ENCODE peak calls at places on chromosomes 13 and 19, in six cellular contexts. X, V, B, D, F and N are unnamed samples.

GRCh38 chr13:34833562-34834182 is 108.4 kb upstream of the NBEA start:
- DNase-seq in X (no peak), F (no peak), D (no peak), B (no peak), V (no peak), N (no peak)

GRCh38 chr19:28169168-28169862 is 1043.6 kb downstream of the UQCRFS1 start:
- DNase-seq in F (no peak), B (no peak), V (no peak), D (peak; percentile 11), X (no peak), N (no peak)

GRCh38 chr13:74770361-74770760 is 636.2 kb upstream of the KLF12 start:
- DNase-seq in X (no peak), V (no peak), F (peak; percentile 73), B (no peak), D (no peak), N (no peak)

GRCh38 chr13:29791997-29792775 is 58.2 kb downstream of the UBL3 start:
- DNase-seq in X (no peak), D (no peak), V (no peak), B (no peak), F (no peak), N (no peak)

GRCh38 chr13:73722120-73722519 is 412.1 kb downstream of the KLF12 start:
- DNase-seq in X (peak; percentile 14), B (peak; percentile 28), D (no peak), F (no peak), V (no peak), N (no peak)

GRCh38 chr19:10431254-10431942 is 11.1 kb downstream of the PDE4A start:
- DNase-seq in B (no peak), X (no peak), D (no peak), F (no peak), V (no peak), N (peak; percentile 66)

GRCh38 chr13:21670006-21670882 is 629 bp upstream of the FGF9 start:
- DNase-seq in X (peak; percentile 73), V (peak; percentile 83), F (no peak), D (peak; percentile 53), B (no peak), N (no peak)

GRCh38 chr19:11295665-11296245 is at the start of gene TSPAN16:
- DNase-seq in F (no peak), D (no peak), X (no peak), V (no peak), B (no peak), N (no peak)

GRCh38 chr19:5131866-5132561 is 163.1 kb downstream of the KDM4B start:
- DNase-seq in V (no peak), X (no peak), D (no peak), F (no peak), B (no peak), N (no peak)